ENCODE peak calls at places on chromosomes 3 and 15, in ten cellular contexts. Z is fibroblast of pulmonary artery, N is NB4, L is fibroblast of lung, M is Calu3, P is nephron progenitor cell, Y is cardiac muscle cell, R is H9, D is GM20000, A is mesothelial cell of epicardium. I is an unnamed sample.

GRCh38 chr15:88241461-88241860 is 15.1 kb downstream of the NTRK3 start:
- DNase-seq in R (no peak), M (no peak), N (no peak), Z (no peak), L (no peak), Y (no peak), P (no peak), A (no peak), D (no peak), I (no peak)

GRCh38 chr15:32881528-32881927 is 163.7 kb downstream of the GREM1 start:
- DNase-seq in P (no peak), N (no peak), R (no peak), M (no peak), L (no peak), D (no peak), A (no peak), Y (no peak), Z (no peak), I (no peak)

GRCh38 chr3:189282189-189282588 is 110.4 kb downstream of the TPRG1 start:
- DNase-seq in M (no peak), L (no peak), D (no peak), R (no peak), Z (no peak), Y (no peak), P (no peak), A (no peak), N (no peak), I (no peak)

GRCh38 chr3:112101946-112102345 is 15.8 kb downstream of the C3orf52 start:
- DNase-seq in Z (peak), N (no peak), D (no peak), P (no peak), A (no peak), L (peak), Y (no peak), R (no peak), M (no peak), I (peak)

GRCh38 chr15:43518073-43518761 is 809 bp downstream of the MAP1A start:
- DNase-seq in Z (peak), P (peak), N (peak), D (no peak), L (peak), R (peak), M (no peak), A (no peak), Y (peak), I (no peak)

GRCh38 chr3:13217736-13218540 is 144.7 kb upstream of the IQSEC1 start:
- DNase-seq in N (no peak), D (no peak), P (no peak), A (no peak), R (no peak), Y (no peak), L (no peak), Z (no peak), M (peak), I (peak)

GRCh38 chr3:119413603-119414280 is 49.7 kb downstream of the TMEM39A start:
- DNase-seq in P (no peak), L (no peak), Z (no peak), A (no peak), N (no peak), Y (peak), D (no peak), M (no peak), R (peak), I (no peak)

GRCh38 chr3:43218921-43219320 is 67.4 kb upstream of the SNRK start:
- DNase-seq in P (no peak), D (no peak), M (no peak), N (no peak), Y (no peak), Z (no peak), L (no peak), R (no peak), A (no peak), I (no peak)

GRCh38 chr3:64108784-64109317 is 85.6 kb upstream of the PSMD6 start:
- DNase-seq in Y (no peak), N (no peak), L (no peak), A (no peak), M (no peak), Z (no peak), R (no peak), P (no peak), D (no peak), I (no peak)

GRCh38 chr3:65955792-65956477 is 82.8 kb downstream of the MAGI1 start:
- DNase-seq in M (no peak), P (no peak), L (peak), D (no peak), R (no peak), N (no peak), A (no peak), Y (no peak), Z (peak), I (peak)

GRCh38 chr3:98545940-98546339 is 14.2 kb downstream of the GPR15 start:
- DNase-seq in R (no peak), D (no peak), M (no peak), L (no peak), P (no peak), Z (no peak), A (no peak), N (no peak), Y (no peak), I (no peak)

GRCh38 chr3:122389892-122390291 is 5.9 kb downstream of the FAM162A start:
- DNase-seq in L (no peak), D (no peak), Y (no peak), N (no peak), P (no peak), A (no peak), Z (no peak), R (no peak), M (no peak), I (no peak)

GRCh38 chr15:63447277-63447676 is 57.1 kb upstream of the USP3 start:
- DNase-seq in P (no peak), D (no peak), Y (no peak), R (no peak), M (no peak), L (no peak), N (no peak), Z (no peak), A (no peak), I (no peak)

GRCh38 chr15:62125763-62126162 is 39.3 kb downstream of the C2CD4B start:
- DNase-seq in L (peak), D (no peak), M (peak), P (no peak), A (no peak), Y (peak), N (peak), R (no peak), Z (peak), I (peak)

GRCh38 chr3:119600732-119601131 is 3.0 kb downstream of the PLA1A start:
- DNase-seq in D (peak), Z (no peak), N (peak), A (no peak), Y (peak), M (no peak), L (no peak), R (peak), P (peak), I (peak)

GRCh38 chr15:101063891-101064794 is 145.0 kb downstream of the LRRK1 start:
- DNase-seq in N (no peak), D (no peak), Z (peak), A (no peak), L (peak), M (no peak), Y (no peak), R (peak), P (no peak), I (no peak)

GRCh38 chr15:48671381-48672022 is 26.0 kb upstream of the FBN1 start:
- DNase-seq in A (no peak), L (peak), P (no peak), R (no peak), N (no peak), Z (peak), D (no peak), M (no peak), Y (no peak), I (peak)

GRCh38 chr3:79419222-79419621 is 348.6 kb downstream of the ROBO1 start:
- DNase-seq in L (peak), D (no peak), P (no peak), Z (peak), N (no peak), R (no peak), Y (peak), A (no peak), M (no peak), I (no peak)

GRCh38 chr15:40894689-40895308 is 549 bp downstream of the VPS18 start:
- DNase-seq in P (peak), N (peak), Z (peak), L (peak), D (peak), M (peak), Y (peak), R (peak), A (peak), I (peak)
- TF ChIP-seq CTCF in P (peak), N (peak), Z (peak), L (peak), D (no peak), M (peak), Y (peak), R (peak), A (no peak), I (peak)

GRCh38 chr3:10693457-10693856 is 122.6 kb upstream of the SLC6A11 start:
- DNase-seq in Y (no peak), D (no peak), N (peak), P (no peak), A (no peak), R (no peak), M (no peak), L (peak), Z (no peak), I (peak)
- TF ChIP-seq CTCF in Y (peak), D (no peak), N (peak), P (no peak), A (no peak), R (peak), M (no peak), L (no peak), Z (no peak), I (no peak)

GRCh38 chr3:140579260-140579659 is 98.6 kb upstream of the TRIM42 start:
- DNase-seq in Y (no peak), M (no peak), N (no peak), D (no peak), L (no peak), R (no peak), A (no peak), P (no peak), Z (no peak), I (no peak)
- TF ChIP-seq CTCF in Y (no peak), M (peak), N (no peak), D (no peak), L (no peak), R (no peak), A (peak), P (no peak), Z (no peak), I (no peak)

GRCh38 chr15:45111390-45112142 is 2.4 kb downstream of the DUOX2 start:
- DNase-seq in M (no peak), N (no peak), Z (no peak), Y (no peak), A (no peak), D (no peak), L (no peak), R (no peak), P (no peak), I (no peak)

GRCh38 chr15:45112143-45112591 is 1.8 kb downstream of the DUOX2 start:
- DNase-seq in N (no peak), Y (no peak), Z (no peak), P (peak), D (no peak), L (no peak), A (no peak), M (no peak), R (peak), I (no peak)

GRCh38 chr15:45107941-45108630 is 5.9 kb downstream of the DUOX2 start:
- DNase-seq in P (no peak), R (no peak), L (no peak), Z (no peak), M (no peak), N (no peak), D (no peak), Y (no peak), A (no peak), I (no peak)

GRCh38 chr15:45112592-45113379 is 1.2 kb downstream of the DUOX2 start:
- DNase-seq in L (no peak), D (no peak), P (no peak), N (no peak), A (no peak), R (peak), M (peak), Y (peak), Z (no peak), I (no peak)

GRCh38 chr15:45110256-45110820 is 3.6 kb downstream of the DUOX2 start:
- DNase-seq in D (no peak), P (no peak), N (no peak), Z (no peak), R (no peak), Y (no peak), L (no peak), A (no peak), M (no peak), I (no peak)
- TF ChIP-seq CTCF in D (no peak), P (no peak), N (peak), Z (no peak), R (peak), Y (no peak), L (no peak), A (no peak), M (no peak), I (no peak)